ENCODE peak calls at places on chromosome 2, in eight cellular contexts. Q is CD8-positive, alpha-beta memory T cell; R is fibroblast of mammary gland; A is sigmoid colon; D is GM23338; P is tibial artery; F is right cardiac atrium; G is transverse colon. Z is an unnamed sample.

GRCh38 chr2:215436705-215437570 is 1.1 kb upstream of the FN1 start:
- DNase-seq in Q (no peak), R (peak; percentile 55), A (no peak), D (peak; percentile 63), P (peak; percentile 30), F (no peak), G (no peak), Z (no peak)

GRCh38 chr2:232667989-232668583 is 29.0 kb upstream of the GIGYF2 start:
- DNase-seq in Q (no peak), R (no peak), A (no peak), D (no peak), P (no peak), F (no peak), G (no peak), Z (no peak)

GRCh38 chr2:71934595-71935263 is 212.9 kb downstream of the CYP26B1 start:
- DNase-seq in Q (no peak), R (peak; percentile 88), A (peak; percentile 85), D (no peak), P (peak; percentile 81), F (peak; percentile 84), G (no peak), Z (no peak)

GRCh38 chr2:23457990-23458689 is 73.2 kb downstream of the KLHL29 start:
- DNase-seq in Q (no peak), R (no peak), A (no peak), D (no peak), P (no peak), F (no peak), G (no peak), Z (no peak)

GRCh38 chr2:240957656-240958365 is 40.6 kb upstream of the SNED1 start:
- DNase-seq in Q (no peak), R (no peak), A (peak; percentile 35), D (no peak), P (peak; percentile 10), F (peak; percentile 83), G (no peak), Z (no peak)

GRCh38 chr2:207239222-207239674 is 73.5 kb upstream of the KLF7 start:
- DNase-seq in Q (no peak), R (peak; percentile 100), A (peak; percentile 85), D (no peak), P (peak; percentile 92), F (no peak), G (peak; percentile 29), Z (peak; percentile 82)

GRCh38 chr2:132977812-132978529 is 308.0 kb upstream of the LYPD1 start:
- DNase-seq in Q (no peak), R (peak; percentile 1), A (no peak), D (no peak), P (no peak), F (no peak), G (no peak), Z (no peak)

GRCh38 chr2:224957540-224958465 is 84.5 kb downstream of the DOCK10 start:
- DNase-seq in Q (no peak), R (no peak), A (no peak), D (no peak), P (no peak), F (no peak), G (no peak), Z (no peak)

GRCh38 chr2:28528206-28528605 is 32.3 kb downstream of the PLB1 start:
- DNase-seq in Q (no peak), R (no peak), A (no peak), D (no peak), P (no peak), F (peak; percentile 88), G (no peak), Z (no peak)

GRCh38 chr2:45001629-45002385 is 7.4 kb downstream of the SIX2 start:
- DNase-seq in Q (no peak), R (no peak), A (no peak), D (peak; percentile 72), P (no peak), F (no peak), G (no peak), Z (no peak)

GRCh38 chr2:45002661-45003210 is 6.5 kb downstream of the SIX2 start:
- DNase-seq in Q (no peak), R (no peak), A (no peak), D (peak; percentile 53), P (no peak), F (no peak), G (no peak), Z (no peak)

GRCh38 chr2:45000921-45001628 is 8.2 kb downstream of the SIX2 start:
- DNase-seq in Q (no peak), R (no peak), A (no peak), D (peak; percentile 66), P (no peak), F (no peak), G (no peak), Z (no peak)

GRCh38 chr2:44999540-44999939 is 9.7 kb downstream of the SIX2 start:
- DNase-seq in Q (no peak), R (no peak), A (no peak), D (no peak), P (no peak), F (no peak), G (no peak), Z (no peak)

DNA sequence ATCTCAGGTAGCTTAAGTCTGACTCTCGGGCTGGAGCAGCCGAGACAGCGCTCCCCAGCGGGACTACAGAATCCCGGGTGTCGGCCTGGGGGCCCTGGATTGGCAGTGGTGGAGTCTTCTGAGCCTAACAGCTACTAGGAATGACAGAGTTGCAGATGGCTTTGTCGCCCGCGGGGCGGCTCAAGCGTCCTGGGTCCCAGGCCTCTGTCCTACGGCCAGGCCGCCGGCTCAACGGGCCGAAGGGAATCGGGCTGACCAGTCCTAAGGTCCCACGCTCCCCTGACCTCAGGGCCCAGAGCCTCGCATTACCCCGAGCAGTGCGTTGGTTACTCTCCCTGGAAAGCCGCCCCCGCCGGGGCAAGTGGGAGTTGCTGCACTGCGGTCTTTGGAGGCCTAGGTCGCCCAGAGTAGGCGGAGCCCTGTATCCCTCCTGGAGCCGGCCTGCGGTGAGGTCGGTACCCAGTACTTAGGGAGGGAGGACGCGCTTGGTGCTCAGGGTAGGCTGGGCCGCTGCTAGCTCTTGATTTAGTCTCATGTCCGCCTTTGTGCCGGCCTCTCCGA is 8.8 kb downstream of the SIX2 start:
- DNase-seq in Q (no peak), R (no peak), A (no peak), D (peak; percentile 88), P (no peak), F (no peak), G (no peak), Z (no peak)
- H3K4me3 ChIP-seq in Q (no peak overlapping the region), R (no peak overlapping the region), A (peak overlapping the region; percentile 14), D (peak overlapping the region; percentile 59), P (peak overlapping the region; percentile 40), F (peak overlapping the region; percentile 25), G (no peak overlapping the region), Z (no peak overlapping the region)

GRCh38 chr2:56714400-56714799 is 530.6 kb downstream of the CCDC85A start:
- DNase-seq in Q (no peak), R (no peak), A (no peak), D (no peak), P (no peak), F (no peak), G (no peak), Z (no peak)

GRCh38 chr2:56713161-56713676 is 529.4 kb downstream of the CCDC85A start:
- DNase-seq in Q (no peak), R (peak; percentile 65), A (no peak), D (no peak), P (no peak), F (no peak), G (no peak), Z (peak; percentile 92)

GRCh38 chr2:56718413-56718812 is 534.6 kb downstream of the CCDC85A start:
- DNase-seq in Q (no peak), R (no peak), A (no peak), D (no peak), P (no peak), F (no peak), G (no peak), Z (no peak)

GRCh38 chr2:56715670-56716069 is 531.9 kb downstream of the CCDC85A start:
- DNase-seq in Q (no peak), R (no peak), A (no peak), D (no peak), P (no peak), F (no peak), G (no peak), Z (no peak)
- H3K4me3 ChIP-seq in Q (no peak overlapping the region), R (no peak overlapping the region), A (no peak overlapping the region), D (no peak overlapping the region), P (no peak overlapping the region), F (no peak overlapping the region), G (no peak overlapping the region), Z (no peak overlapping the region)

GRCh38 chr2:20525041-20526035 is 78.5 kb downstream of the RHOB start:
- DNase-seq in Q (no peak), R (peak; percentile 94), A (peak; percentile 89), D (no peak), P (peak; percentile 62), F (no peak), G (peak; percentile 21), Z (no peak)

GRCh38 chr2:20523798-20524197 is 76.9 kb downstream of the RHOB start:
- DNase-seq in Q (no peak), R (no peak), A (no peak), D (no peak), P (no peak), F (no peak), G (no peak), Z (no peak)

GRCh38 chr2:20526146-20526545 is 79.3 kb downstream of the RHOB start:
- DNase-seq in Q (no peak), R (no peak), A (no peak), D (no peak), P (no peak), F (no peak), G (no peak), Z (no peak)

GRCh38 chr2:20523053-20523452 is 76.2 kb downstream of the RHOB start:
- DNase-seq in Q (no peak), R (no peak), A (peak; percentile 40), D (no peak), P (no peak), F (no peak), G (no peak), Z (no peak)

GRCh38 chr2:20524412-20525040 is 77.7 kb downstream of the RHOB start:
- DNase-seq in Q (no peak), R (peak; percentile 39), A (peak; percentile 80), D (no peak), P (no peak), F (peak; percentile 87), G (peak; percentile 22), Z (no peak)
- H3K4me3 ChIP-seq in Q (no peak overlapping the region), R (no peak overlapping the region), A (no peak overlapping the region), D (no peak overlapping the region), P (no peak overlapping the region), F (no peak overlapping the region), G (no peak overlapping the region), Z (no peak overlapping the region)

GRCh38 chr2:109171444-109172334 is 42.7 kb downstream of the SH3RF3 start:
- DNase-seq in Q (no peak), R (peak; percentile 94), A (peak; percentile 93), D (no peak), P (peak; percentile 91), F (peak; percentile 82), G (peak; percentile 54), Z (no peak)
- H3K4me3 ChIP-seq in Q (no peak overlapping the region), R (no peak overlapping the region), A (no peak overlapping the region), D (no peak overlapping the region), P (peak overlapping the region; percentile 13), F (no peak overlapping the region), G (no peak overlapping the region), Z (no peak overlapping the region)